ENCODE peak calls at places on chromosomes 7 and 10, in five cellular contexts. N, M, E, L and Z are unnamed samples. For H3K4me1, the result is how much of the 10 kb centered on the place peaks cover.

GRCh38 chr7:108459922-108460551 is 3.8 kb upstream of the NRCAM start:
- DNase-seq in N (peak), M (peak), E (peak), L (no peak), Z (no peak)

GRCh38 chr7:20408467-20408826 is 77.7 kb downstream of the ITGB8 start:
- DNase-seq in N (no peak), M (no peak), E (no peak), L (no peak), Z (no peak)

GRCh38 chr10:77643795-77644468 is 6.3 kb upstream of the KCNMA1 start:
- DNase-seq in N (peak), M (peak), E (peak), L (no peak), Z (no peak)

GRCh38 chr7:155300641-155301452 is 3.2 kb downstream of the INSIG1 start:
- DNase-seq in N (no peak), M (no peak), E (no peak), L (no peak), Z (no peak)

GRCh38 chr7:143389316-143390097 is 8.4 kb downstream of the ZYX start:
- DNase-seq in N (no peak), M (no peak), E (no peak), L (no peak), Z (no peak)

GRCh38 chr10:121378402-121378801 is 219.8 kb downstream of the FGFR2 start:
- DNase-seq in N (no peak), M (no peak), E (peak), L (no peak), Z (no peak)

GRCh38 chr10:92695679-92696605 is 6.2 kb downstream of the HHEX start:
- DNase-seq in N (no peak), M (peak), E (peak), L (no peak), Z (no peak)

GRCh38 chr7:129401228-129401967 is 32.8 kb upstream of the STRIP2 start:
- DNase-seq in N (peak), M (peak), E (no peak), L (no peak), Z (no peak)

GRCh38 chr10:4639960-4640359 is 186.0 kb upstream of the AKR1E2 start:
- DNase-seq in N (no peak), M (no peak), E (no peak), L (no peak), Z (no peak)

GRCh38 chr10:77319557-77319956 is 318.1 kb downstream of the KCNMA1 start:
- DNase-seq in N (no peak), M (no peak), E (no peak), L (no peak), Z (no peak)

GRCh38 chr10:118725784-118726507 is 28.8 kb downstream of the CACUL1 start:
- DNase-seq in N (no peak), M (no peak), E (peak), L (no peak), Z (no peak)

GRCh38 chr7:144454256-144455039 is 51.0 kb upstream of the NOBOX start:
- DNase-seq in N (no peak), M (no peak), E (peak), L (no peak), Z (no peak)

GRCh38 chr10:119818889-119819270 is 53.8 kb downstream of the MCMBP start:
- DNase-seq in N (no peak), M (no peak), E (peak), L (no peak), Z (no peak)

GRCh38 chr7:16945372-16945771 is 63.6 kb upstream of the AGR3 start:
- DNase-seq in N (no peak), M (no peak), E (no peak), L (no peak), Z (no peak)

GRCh38 chr10:60921631-60922030 is 22.4 kb downstream of the RHOBTB1 start:
- DNase-seq in N (no peak), M (no peak), E (no peak), L (no peak), Z (no peak)

GRCh38 chr10:77898323-77899079 is 28.1 kb downstream of the DLG5 start:
- DNase-seq in N (no peak), M (no peak), E (peak), L (no peak), Z (no peak)

GRCh38 chr7:55387062-55387965 is 22.2 kb downstream of the LANCL2 start:
- DNase-seq in N (peak), M (no peak), E (no peak), L (no peak), Z (no peak)

GRCh38 chr7:105906690-105907089 is 30.3 kb upstream of the ATXN7L1 start:
- DNase-seq in N (no peak), M (no peak), E (no peak), L (no peak), Z (no peak)

GRCh38 chr10:76354349-76354748 is 922.9 kb downstream of the LRMDA start:
- DNase-seq in N (no peak), M (no peak), E (no peak), L (no peak), Z (no peak)

GRCh38 chr7:114922652-114923402 is 933 bp downstream of the MDFIC start:
- DNase-seq in N (no peak), M (no peak), E (peak), L (no peak), Z (no peak)

GRCh38 chr10:88194041-88194887 is 330.8 kb downstream of the PTEN start:
- DNase-seq in N (no peak), M (no peak), E (no peak), L (no peak), Z (no peak)

GRCh38 chr10:86785021-86785420 is 28.6 kb downstream of the BMPR1A start:
- DNase-seq in N (no peak), M (no peak), E (no peak), L (no peak), Z (no peak)

GRCh38 chr7:12595148-12595547 is 24.6 kb downstream of the SCIN start:
- DNase-seq in N (no peak), M (no peak), E (no peak), L (no peak), Z (no peak)

GRCh38 chr7:24290004-24290641 is 6.1 kb downstream of the NPY start:
- DNase-seq in N (peak), M (peak), E (peak), L (peak), Z (no peak)

GRCh38 chr10:15627617-15628196 is 92.0 kb downstream of the ITGA8 start:
- DNase-seq in N (no peak), M (no peak), E (no peak), L (no peak), Z (no peak)

GRCh38 chr10:102604379-102604960 is 39.8 kb upstream of the TRIM8 start:
- DNase-seq in N (no peak), M (no peak), E (no peak), L (no peak), Z (no peak)

GRCh38 chr10:110655286-110655685 is 11.2 kb downstream of the RBM20 start:
- DNase-seq in N (no peak), M (no peak), E (no peak), L (no peak), Z (no peak)
- TF ChIP-seq CTCF in N (no peak), M (no peak), E (no peak), L (no peak), Z (no peak)

DNA sequence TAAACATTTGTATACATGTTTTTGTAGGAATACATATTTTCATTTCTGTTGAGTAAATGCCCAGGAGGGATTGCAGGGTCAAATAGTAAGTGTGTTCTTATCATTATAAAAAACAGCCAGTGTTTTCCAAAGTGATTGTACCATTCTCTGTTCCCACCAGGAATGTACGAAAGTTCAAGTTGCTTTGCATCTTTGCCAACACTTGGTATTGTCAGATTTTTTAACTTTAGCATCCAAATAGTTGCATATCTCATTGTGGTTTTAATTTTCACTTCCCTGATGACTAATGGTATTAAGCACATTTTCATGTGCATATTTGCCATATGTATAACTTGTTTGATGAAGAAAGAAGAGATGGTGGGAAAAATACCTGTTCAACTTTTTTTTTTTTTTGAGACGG is 213.9 kb downstream of the ZNF365 start:
- DNase-seq in N (no peak), M (no peak), E (no peak), L (no peak), Z (no peak)
- TF ChIP-seq TAF1 in N (no peak), M (no peak), E (no peak), L (no peak), Z (no peak)

GRCh38 chr10:31878486-31878885 is 50.1 kb downstream of the ARHGAP12 start:
- DNase-seq in N (no peak), M (no peak), E (no peak), L (no peak), Z (no peak)

GRCh38 chr10:31873724-31874123 is 54.9 kb downstream of the ARHGAP12 start:
- DNase-seq in N (no peak), M (no peak), E (no peak), L (no peak), Z (no peak)

GRCh38 chr10:31871266-31871887 is 57.3 kb downstream of the ARHGAP12 start:
- DNase-seq in N (no peak), M (no peak), E (no peak), L (no peak), Z (no peak)

GRCh38 chr10:31875608-31876007 is 53.0 kb downstream of the ARHGAP12 start:
- DNase-seq in N (no peak), M (no peak), E (no peak), L (peak), Z (no peak)

DNA sequence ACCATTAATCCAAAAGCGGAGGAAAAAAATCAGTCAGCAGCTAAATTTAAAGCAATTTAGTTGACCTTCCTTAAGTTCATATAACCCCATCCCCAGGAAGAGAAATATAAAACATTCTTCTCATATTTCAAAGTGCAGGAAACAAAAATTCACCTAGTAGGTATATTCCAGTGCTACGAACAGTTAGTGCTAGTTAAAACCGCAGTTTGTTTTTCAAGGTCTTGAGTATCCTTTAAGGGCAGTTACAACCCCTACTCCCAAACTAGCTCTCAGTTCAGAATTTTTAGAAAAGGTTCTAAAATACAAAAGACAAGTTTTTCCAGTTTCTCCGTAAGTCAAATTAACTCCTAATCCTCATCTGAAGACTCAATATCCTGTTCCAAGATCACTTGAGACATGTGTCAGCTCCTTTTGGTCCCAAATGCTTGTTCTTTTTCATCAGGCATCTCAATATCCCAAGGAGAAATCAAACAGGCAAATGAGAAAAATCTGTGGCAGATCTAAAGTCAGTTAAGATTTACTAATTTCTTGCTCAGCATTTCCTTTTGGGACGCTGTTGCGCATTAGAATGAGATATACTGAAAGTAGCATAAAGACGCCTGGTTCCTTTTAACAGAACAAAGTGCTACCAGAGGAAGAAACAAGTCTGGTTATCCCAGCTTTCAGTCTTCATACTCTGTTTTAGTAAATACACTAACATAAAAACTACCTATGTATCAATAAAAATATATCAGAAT is 51.8 kb downstream of the ARHGAP12 start:
- DNase-seq in N (no peak), M (no peak), E (no peak), L (peak), Z (no peak)
- H3K4me1 ChIP-seq in N (under half), M (under half), E (under half), L (under half), Z (under half)

DNA sequence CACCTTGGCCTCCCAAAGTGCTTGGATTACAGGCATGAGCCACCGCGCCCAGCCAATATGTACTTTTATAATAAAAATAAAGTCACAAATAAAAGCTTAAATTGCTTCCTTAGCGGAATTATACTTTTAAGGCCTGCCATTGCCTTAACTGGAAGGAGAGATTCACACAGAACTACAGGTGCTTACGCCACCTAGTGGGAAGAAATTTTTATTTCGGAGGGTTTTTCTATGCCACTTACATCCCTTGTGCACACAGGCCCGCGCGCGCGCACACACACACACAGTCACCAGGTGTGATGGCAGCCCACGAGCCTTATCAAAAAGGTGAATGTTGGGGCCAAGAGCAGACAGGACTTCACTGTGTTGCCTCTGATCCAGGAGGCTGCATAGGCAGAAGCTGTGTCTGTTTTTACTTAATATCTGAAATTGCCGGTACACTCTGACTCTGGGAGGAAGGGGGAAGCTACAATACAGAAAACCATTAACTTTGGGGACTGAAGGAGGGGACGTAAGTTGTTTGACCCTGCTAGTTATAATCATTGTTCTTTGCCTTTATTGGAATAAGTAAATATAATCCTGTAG is 87.2 kb downstream of the SLC16A9 start:
- DNase-seq in N (peak), M (peak), E (peak), L (no peak), Z (peak)
- TF ChIP-seq CTCF in N (peak), M (peak), E (peak), L (peak), Z (peak)

GRCh38 chr7:117217636-117218035 is 105.2 kb downstream of the WNT2 start:
- DNase-seq in N (no peak), M (no peak), E (no peak), L (no peak), Z (no peak)
- TF ChIP-seq TAF1 in N (no peak), M (no peak), E (no peak), L (no peak), Z (no peak)

DNA sequence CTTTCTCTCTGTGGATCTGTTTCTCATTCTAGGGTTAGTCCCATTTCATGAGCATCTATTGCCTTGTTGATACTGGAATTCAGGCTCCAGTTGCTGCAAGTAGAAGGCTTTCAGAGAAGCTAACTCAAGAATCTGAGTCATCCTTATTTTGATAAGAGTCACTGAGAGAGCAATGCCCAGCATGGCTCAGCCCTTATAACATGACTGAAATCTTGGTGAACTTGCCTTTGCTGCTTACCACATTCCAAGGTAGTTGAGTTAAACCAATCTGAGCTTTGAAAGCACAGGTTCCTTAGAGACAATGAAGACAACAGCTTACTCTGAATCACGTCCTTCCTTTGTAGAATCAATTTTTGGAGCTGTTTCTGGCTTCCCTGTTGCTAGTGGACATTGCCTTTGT is 53.6 kb upstream of the CHCHD3 start:
- DNase-seq in N (no peak), M (no peak), E (no peak), L (no peak), Z (no peak)
- H3K4me1 ChIP-seq in N (under half), M (under half), E (under half), L (under half), Z (under half)

DNA sequence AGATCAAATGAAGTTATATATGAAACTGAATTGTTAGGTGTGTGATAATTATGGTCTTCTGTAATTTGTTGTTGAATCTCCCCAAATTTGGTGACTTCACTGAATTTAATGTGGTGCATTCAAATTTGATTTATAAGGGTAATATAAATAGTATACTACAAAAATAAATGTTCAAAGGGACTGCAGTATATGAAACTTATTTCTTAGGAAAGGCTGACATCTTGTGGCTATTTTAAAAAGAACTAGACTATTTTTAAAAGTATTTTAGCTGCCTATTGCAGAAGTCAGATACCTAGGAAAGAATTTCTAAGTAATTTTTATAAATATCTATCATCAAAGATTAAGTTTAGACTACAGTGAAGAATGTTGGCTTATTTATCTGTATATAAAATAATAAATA is 36.6 kb downstream of the ATRNL1 start:
- DNase-seq in N (peak), M (no peak), E (peak), L (no peak), Z (no peak)
- TF ChIP-seq CTCF in N (no peak), M (peak), E (peak), L (no peak), Z (no peak)

GRCh38 chr10:46232084-46232483 is 54.7 kb upstream of the ANTXRL start:
- DNase-seq in N (no peak), M (no peak), E (no peak), L (no peak), Z (no peak)
- TF ChIP-seq TAF1 in N (no peak), M (no peak), E (no peak), L (no peak), Z (no peak)

GRCh38 chr7:47578581-47579270 is 3.2 kb downstream of the TNS3 start:
- DNase-seq in N (peak), M (no peak), E (no peak), L (no peak), Z (no peak)
- H3K4me1 ChIP-seq in N (half or more), M (under half), E (under half), L (under half), Z (under half)